ENCODE peak calls at places on chromosomes 6 and 20, in four cellular contexts. One of them, this sample, is unnamed.

GRCh38 chr6:1240766-1241165 is 71.1 kb upstream of the FOXQ1 start:
- DNase-seq in H7: no peak
- DNase-seq in fibroblast of the aortic adventitia: no peak
- DNase-seq in fibroblast of villous mesenchyme: no peak
- DNase-seq in this sample: peak; percentile 28

GRCh38 chr6:92124126-92124525 is 1295.2 kb downstream of the EPHA7 start:
- DNase-seq in fibroblast of the aortic adventitia: no peak
- DNase-seq in H7: no peak
- DNase-seq in fibroblast of villous mesenchyme: no peak
- DNase-seq in this sample: no peak

GRCh38 chr6:28659250-28659566 is 133.5 kb downstream of the GPX5 start:
- DNase-seq in fibroblast of villous mesenchyme: no peak
- DNase-seq in H7: no peak
- DNase-seq in fibroblast of the aortic adventitia: no peak
- DNase-seq in this sample: no peak

GRCh38 chr20:32650545-32650944 is 23.2 kb downstream of the C20orf203 start:
- DNase-seq in fibroblast of villous mesenchyme: no peak
- DNase-seq in H7: no peak
- DNase-seq in fibroblast of the aortic adventitia: no peak
- DNase-seq in this sample: no peak

GRCh38 chr20:19889011-19889953 is 127.9 kb upstream of the NAA20 start:
- DNase-seq in H7: no peak
- DNase-seq in fibroblast of villous mesenchyme: peak; percentile 89
- DNase-seq in fibroblast of the aortic adventitia: peak; percentile 82
- DNase-seq in this sample: peak; percentile 88

GRCh38 chr6:25954756-25955155 is 7.8 kb upstream of the TRIM38 start:
- DNase-seq in fibroblast of the aortic adventitia: no peak
- DNase-seq in fibroblast of villous mesenchyme: no peak
- DNase-seq in H7: no peak
- DNase-seq in this sample: no peak

GRCh38 chr6:37501632-37502466 is 2.2 kb upstream of the CCDC167 start:
- DNase-seq in fibroblast of villous mesenchyme: no peak
- DNase-seq in fibroblast of the aortic adventitia: no peak
- DNase-seq in H7: no peak
- DNase-seq in this sample: no peak

GRCh38 chr20:61513124-61514017 is 261.3 kb downstream of the CDH4 start:
- DNase-seq in fibroblast of villous mesenchyme: no peak
- DNase-seq in fibroblast of the aortic adventitia: no peak
- DNase-seq in H7: no peak
- DNase-seq in this sample: no peak

GRCh38 chr20:48920527-48921167 is 864 bp upstream of the ARFGEF2 start:
- DNase-seq in H7: no peak
- DNase-seq in fibroblast of villous mesenchyme: no peak
- DNase-seq in fibroblast of the aortic adventitia: no peak
- DNase-seq in this sample: no peak

GRCh38 chr6:79494841-79495240 is 42.4 kb downstream of the LCA5 start:
- DNase-seq in H7: peak; percentile 4
- DNase-seq in fibroblast of villous mesenchyme: no peak
- DNase-seq in fibroblast of the aortic adventitia: no peak
- DNase-seq in this sample: no peak

GRCh38 chr6:108806669-108807068 is 41.6 kb upstream of the ARMC2 start:
- DNase-seq in H7: no peak
- DNase-seq in fibroblast of the aortic adventitia: no peak
- DNase-seq in fibroblast of villous mesenchyme: no peak
- DNase-seq in this sample: no peak

GRCh38 chr20:46011631-46012482 is 3.1 kb downstream of the MMP9 start:
- DNase-seq in fibroblast of the aortic adventitia: no peak
- DNase-seq in fibroblast of villous mesenchyme: peak; percentile 22
- DNase-seq in H7: peak; percentile 96
- DNase-seq in this sample: peak; percentile 10

GRCh38 chr6:168156742-168157265 is 77.8 kb upstream of the FRMD1 start:
- DNase-seq in H7: no peak
- DNase-seq in fibroblast of the aortic adventitia: peak; percentile 4
- DNase-seq in fibroblast of villous mesenchyme: peak; percentile 23
- DNase-seq in this sample: no peak

GRCh38 chr6:63441266-63441956 is 121.6 kb upstream of the LGSN start:
- DNase-seq in fibroblast of villous mesenchyme: no peak
- DNase-seq in H7: peak; percentile 32
- DNase-seq in fibroblast of the aortic adventitia: no peak
- DNase-seq in this sample: no peak

GRCh38 chr6:147448775-147449174 is 59.7 kb upstream of the SAMD5 start:
- DNase-seq in fibroblast of the aortic adventitia: no peak
- DNase-seq in H7: no peak
- DNase-seq in fibroblast of villous mesenchyme: no peak
- DNase-seq in this sample: no peak

GRCh38 chr6:147449405-147450161 is 58.9 kb upstream of the SAMD5 start:
- DNase-seq in fibroblast of villous mesenchyme: no peak
- DNase-seq in fibroblast of the aortic adventitia: no peak
- DNase-seq in H7: no peak
- DNase-seq in this sample: no peak

DNA sequence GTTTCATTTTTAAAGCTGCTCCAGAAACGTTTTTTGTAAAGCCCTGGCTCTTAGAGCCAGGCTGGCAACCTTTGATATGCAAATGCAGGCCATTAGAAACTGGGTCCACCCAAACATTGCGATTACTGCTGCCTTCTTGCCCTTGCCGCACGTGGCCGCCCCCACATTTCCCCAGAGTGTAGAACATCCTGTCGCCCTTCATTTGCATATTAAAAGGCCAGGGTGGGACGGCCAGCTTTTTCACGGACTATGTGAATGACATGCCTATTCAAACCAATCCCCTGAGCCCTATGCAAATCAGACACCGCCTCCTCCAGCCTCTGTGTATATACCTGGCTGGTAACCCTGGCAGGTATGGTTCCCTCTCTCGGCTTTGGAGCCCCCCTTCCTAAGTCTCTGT is 60.3 kb upstream of the SAMD5 start:
- DNase-seq in fibroblast of villous mesenchyme: no peak
- DNase-seq in fibroblast of the aortic adventitia: no peak
- DNase-seq in H7: peak; percentile 31
- DNase-seq in this sample: no peak
- H3K4me3 ChIP-seq in fibroblast of villous mesenchyme: no peak overlapping the region
- H3K4me3 ChIP-seq in fibroblast of the aortic adventitia: no peak overlapping the region
- H3K4me3 ChIP-seq in H7: no peak overlapping the region
- H3K4me3 ChIP-seq in this sample: no peak overlapping the region

GRCh38 chr20:9602834-9603173 is 88.4 kb downstream of the LAMP5 start:
- DNase-seq in fibroblast of the aortic adventitia: no peak
- DNase-seq in H7: no peak
- DNase-seq in fibroblast of villous mesenchyme: no peak
- DNase-seq in this sample: no peak
- H3K4me3 ChIP-seq in fibroblast of the aortic adventitia: no peak overlapping the region
- H3K4me3 ChIP-seq in H7: no peak overlapping the region
- H3K4me3 ChIP-seq in fibroblast of villous mesenchyme: no peak overlapping the region
- H3K4me3 ChIP-seq in this sample: no peak overlapping the region

GRCh38 chr6:128259036-128259734 is 261.2 kb downstream of the PTPRK start:
- DNase-seq in fibroblast of villous mesenchyme: no peak
- DNase-seq in fibroblast of the aortic adventitia: no peak
- DNase-seq in H7: no peak
- DNase-seq in this sample: no peak
- H3K4me3 ChIP-seq in fibroblast of villous mesenchyme: peak overlapping the region; percentile 22
- H3K4me3 ChIP-seq in fibroblast of the aortic adventitia: peak overlapping the region; percentile 11
- H3K4me3 ChIP-seq in H7: no peak overlapping the region
- H3K4me3 ChIP-seq in this sample: peak overlapping the region; percentile 37

DNA sequence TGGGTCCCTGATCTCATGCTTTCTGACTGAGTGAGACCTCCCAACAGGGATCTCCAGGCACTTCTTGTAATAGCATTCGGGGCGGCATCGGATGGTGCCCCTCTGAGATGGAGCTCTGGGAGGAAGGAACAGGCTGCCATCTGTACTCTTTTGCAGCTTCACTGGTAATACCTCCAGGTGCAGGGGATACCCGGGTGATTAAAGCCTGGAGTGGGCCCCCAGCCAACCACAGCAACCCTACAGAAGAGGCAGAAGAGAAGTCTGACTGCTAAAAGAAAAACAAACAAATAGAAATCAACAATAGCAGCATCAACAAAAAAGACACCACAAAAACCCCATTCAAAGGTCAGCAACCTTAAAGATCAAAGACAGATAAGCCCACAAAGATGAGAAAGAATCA is 19.1 kb upstream of the PGK2 start:
- DNase-seq in H7: no peak
- DNase-seq in fibroblast of villous mesenchyme: no peak
- DNase-seq in fibroblast of the aortic adventitia: no peak
- DNase-seq in this sample: no peak
- H3K4me3 ChIP-seq in H7: no peak overlapping the region
- H3K4me3 ChIP-seq in fibroblast of villous mesenchyme: no peak overlapping the region
- H3K4me3 ChIP-seq in fibroblast of the aortic adventitia: no peak overlapping the region
- H3K4me3 ChIP-seq in this sample: no peak overlapping the region

DNA sequence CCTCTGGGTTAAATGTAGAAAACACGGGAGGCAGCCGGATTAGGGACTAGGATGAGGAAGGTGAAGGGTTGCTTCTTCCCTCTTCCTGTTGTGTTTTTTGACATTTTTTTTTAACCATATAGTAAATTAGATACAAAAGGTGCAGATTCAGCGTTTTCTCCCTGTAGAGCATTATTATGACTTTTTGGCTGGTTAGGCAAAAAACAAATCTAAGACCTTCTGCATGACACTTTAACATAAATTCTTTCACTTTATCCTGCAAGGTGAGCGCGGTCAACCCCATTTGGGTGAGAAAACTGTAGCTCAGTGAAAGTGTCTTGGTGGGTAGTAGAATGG is 1.3 kb downstream of the SLC16A10 start:
- DNase-seq in fibroblast of villous mesenchyme: no peak
- DNase-seq in fibroblast of the aortic adventitia: no peak
- DNase-seq in H7: no peak
- DNase-seq in this sample: no peak
- H3K4me3 ChIP-seq in fibroblast of villous mesenchyme: no peak overlapping the region
- H3K4me3 ChIP-seq in fibroblast of the aortic adventitia: no peak overlapping the region
- H3K4me3 ChIP-seq in H7: peak overlapping the region; percentile 67
- H3K4me3 ChIP-seq in this sample: no peak overlapping the region

GRCh38 chr6:157095569-157095968 is 227.8 kb downstream of the TMEM242 start:
- DNase-seq in fibroblast of the aortic adventitia: no peak
- DNase-seq in fibroblast of villous mesenchyme: no peak
- DNase-seq in H7: no peak
- DNase-seq in this sample: no peak

GRCh38 chr6:157095084-157095483 is 228.2 kb downstream of the TMEM242 start:
- DNase-seq in fibroblast of villous mesenchyme: no peak
- DNase-seq in fibroblast of the aortic adventitia: no peak
- DNase-seq in H7: no peak
- DNase-seq in this sample: no peak

GRCh38 chr6:157093555-157093954 is 229.8 kb downstream of the TMEM242 start:
- DNase-seq in H7: no peak
- DNase-seq in fibroblast of villous mesenchyme: no peak
- DNase-seq in fibroblast of the aortic adventitia: no peak
- DNase-seq in this sample: no peak

GRCh38 chr6:157092736-157093135 is 230.6 kb downstream of the TMEM242 start:
- DNase-seq in H7: no peak
- DNase-seq in fibroblast of villous mesenchyme: no peak
- DNase-seq in fibroblast of the aortic adventitia: peak; percentile 59
- DNase-seq in this sample: no peak

DNA sequence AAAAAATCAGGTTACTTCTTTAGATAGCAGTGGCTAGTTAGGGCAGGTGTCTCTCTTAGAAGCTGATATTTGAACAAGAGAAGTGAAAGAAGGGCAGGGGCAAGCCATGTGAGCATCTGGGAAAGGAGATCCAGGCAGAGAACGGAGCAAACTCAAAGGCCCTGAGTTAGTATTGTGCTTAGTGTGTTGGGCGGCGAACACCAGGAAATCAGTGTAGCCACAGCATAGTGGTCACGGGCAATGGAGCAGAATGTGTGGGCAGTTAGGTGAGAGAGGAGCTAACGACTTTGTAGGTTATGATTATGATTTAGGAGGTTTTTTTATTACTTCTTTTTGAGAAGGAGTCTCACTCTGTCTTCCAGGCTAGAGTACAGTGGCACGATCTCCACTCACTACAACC is 229.3 kb downstream of the TMEM242 start:
- DNase-seq in H7: no peak
- DNase-seq in fibroblast of the aortic adventitia: no peak
- DNase-seq in fibroblast of villous mesenchyme: no peak
- DNase-seq in this sample: no peak
- H3K4me3 ChIP-seq in H7: no peak overlapping the region
- H3K4me3 ChIP-seq in fibroblast of the aortic adventitia: no peak overlapping the region
- H3K4me3 ChIP-seq in fibroblast of villous mesenchyme: no peak overlapping the region
- H3K4me3 ChIP-seq in this sample: no peak overlapping the region

This sample was measured in AG10803.